ENCODE peak calls at places on chromosome 2, in seven cellular contexts. O is sciatic nerve; E is AG04449; Y is stimulated activated CD4-positive, alpha-beta T cell treated with anti-CD3 and anti-CD28 coated beads, Interleukin-15, amount 100 ng/mL, for 1 hour; B is activated CD4-positive, alpha-beta T cell treated with anti-CD3 and anti-CD28 coated beads, Interleukin-2, amount 50 U/mL, for 1 hour; F is thoracic aorta; J is NCI-H2029 treated with DMSO at 0.1 percent for 48 hours. X is an unnamed sample.

GRCh38 chr2:72146357-72147302 is 1.0 kb downstream of the CYP26B1 start:
- DNase-seq in E (no peak), B (no peak), F (no peak), J (no peak), O (peak), Y (no peak), X (no peak)

GRCh38 chr2:140416577-140416976 is 1636.4 kb upstream of the NXPH2 start:
- DNase-seq in E (no peak), Y (no peak), F (no peak), J (no peak), B (no peak), O (no peak), X (no peak)

GRCh38 chr2:38947241-38948239 is 57.9 kb downstream of the ARHGEF33 start:
- DNase-seq in Y (peak), J (peak), B (peak), E (peak), F (peak), O (peak), X (peak)

GRCh38 chr2:86038291-86039081 is 67.2 kb downstream of the POLR1A start:
- DNase-seq in O (peak), Y (peak), E (no peak), J (no peak), B (peak), F (no peak), X (no peak)

GRCh38 chr2:118667964-118668363 is 179.5 kb downstream of the EN1 start:
- DNase-seq in E (no peak), O (no peak), J (no peak), F (no peak), Y (no peak), B (no peak), X (no peak)

GRCh38 chr2:180524458-180524857 is 455.9 kb upstream of the UBE2E3 start:
- DNase-seq in B (no peak), F (no peak), E (no peak), Y (no peak), O (no peak), J (no peak), X (no peak)

GRCh38 chr2:173815778-173816177 is 149.4 kb downstream of the SP3 start:
- DNase-seq in J (no peak), F (no peak), B (no peak), O (no peak), E (no peak), Y (no peak), X (no peak)

GRCh38 chr2:17878222-17879136 is at the start of gene KCNS3:
- DNase-seq in J (no peak), O (peak), F (no peak), Y (no peak), E (no peak), B (no peak), X (peak)

GRCh38 chr2:121721926-121722325 is 14.7 kb downstream of the NIFK start:
- DNase-seq in Y (no peak), F (no peak), E (peak), J (no peak), B (no peak), O (no peak), X (no peak)

GRCh38 chr2:156434461-156435291 is 1.5 kb upstream of the GPD2 start:
- DNase-seq in J (no peak), O (no peak), E (no peak), B (no peak), Y (no peak), F (no peak), X (no peak)

GRCh38 chr2:51693640-51694039 is 661.7 kb upstream of the NRXN1 start:
- DNase-seq in B (no peak), E (no peak), Y (no peak), O (no peak), J (no peak), F (no peak), X (no peak)

GRCh38 chr2:75608684-75609333 is 37.8 kb upstream of the MRPL19 start:
- DNase-seq in B (peak), F (no peak), E (no peak), Y (no peak), O (peak), J (no peak), X (peak)

GRCh38 chr2:8552264-8552913 is 129.5 kb upstream of the ID2 start:
- DNase-seq in E (no peak), B (no peak), F (no peak), Y (no peak), O (peak), J (no peak), X (peak)

GRCh38 chr2:100504542-100504941 is 34.3 kb downstream of the NMS start:
- DNase-seq in E (no peak), O (no peak), J (no peak), F (no peak), Y (no peak), B (no peak), X (no peak)

GRCh38 chr2:42096869-42097591 is 49.2 kb downstream of the PKDCC start:
- DNase-seq in J (no peak), B (no peak), E (no peak), O (no peak), Y (no peak), F (no peak), X (no peak)

GRCh38 chr2:192978317-192978874 is 783.7 kb upstream of the TMEFF2 start:
- DNase-seq in J (no peak), F (no peak), E (no peak), B (no peak), Y (no peak), O (no peak), X (no peak)

GRCh38 chr2:78431241-78431640 is 594.3 kb upstream of the REG3G start:
- DNase-seq in E (no peak), F (no peak), J (no peak), Y (no peak), O (no peak), B (no peak), X (no peak)

GRCh38 chr2:120347387-120348010 is 1.6 kb downstream of the INHBB start:
- DNase-seq in B (no peak), E (no peak), J (peak), O (no peak), Y (no peak), F (no peak), X (no peak)

GRCh38 chr2:158359846-158360245 is 96.7 kb downstream of the CCDC148 start:
- DNase-seq in B (no peak), J (no peak), Y (no peak), E (no peak), O (no peak), F (no peak), X (no peak)

GRCh38 chr2:159202568-159203071 is 83.9 kb downstream of the WDSUB1 start:
- DNase-seq in Y (no peak), F (peak), J (no peak), B (no peak), O (no peak), E (peak), X (no peak)

GRCh38 chr2:148909114-148909513 is 34.1 kb downstream of the KIF5C start:
- DNase-seq in Y (no peak), B (no peak), F (no peak), J (peak), O (no peak), E (no peak), X (peak)

GRCh38 chr2:231611273-231612198 is 18.9 kb downstream of the TEX44 start:
- DNase-seq in F (peak), J (no peak), Y (no peak), E (no peak), O (no peak), B (no peak), X (peak)

GRCh38 chr2:28164280-28164801 is 228.3 kb upstream of the FOSL2 start:
- DNase-seq in B (no peak), O (no peak), F (no peak), J (no peak), Y (no peak), E (no peak), X (peak)

GRCh38 chr2:157830696-157831570 is 45.2 kb downstream of the ACVR1 start:
- DNase-seq in B (no peak), E (peak), O (no peak), Y (no peak), J (no peak), F (peak), X (no peak)

GRCh38 chr2:231387904-231388724 is 7.4 kb upstream of the B3GNT7 start:
- DNase-seq in O (peak), Y (no peak), B (no peak), F (no peak), E (no peak), J (no peak), X (peak)

GRCh38 chr2:241539616-241540374 is 18.8 kb upstream of the BOK start:
- DNase-seq in Y (no peak), B (no peak), E (no peak), F (no peak), O (no peak), J (no peak), X (no peak)

GRCh38 chr2:172219201-172219600 is 116.5 kb upstream of the DLX2 start:
- DNase-seq in F (no peak), Y (no peak), J (no peak), E (no peak), O (no peak), B (no peak), X (no peak)

GRCh38 chr2:212528106-212528856 is 10.3 kb downstream of the ERBB4 start:
- DNase-seq in E (no peak), O (no peak), Y (no peak), J (no peak), F (no peak), B (no peak), X (peak)

GRCh38 chr2:227813229-227813561 is 447 bp upstream of the CCL20 start:
- DNase-seq in F (no peak), Y (no peak), B (no peak), O (no peak), E (no peak), J (no peak), X (no peak)

GRCh38 chr2:109213646-109214417 is 84.8 kb downstream of the SH3RF3 start:
- DNase-seq in F (no peak), O (peak), J (no peak), B (peak), Y (no peak), E (no peak), X (no peak)

GRCh38 chr2:171531836-171532450 is 9.7 kb downstream of the CYBRD1 start:
- DNase-seq in Y (no peak), J (no peak), O (no peak), F (no peak), B (no peak), E (no peak), X (no peak)

X was measured in left ventricle myocardium superior.